ENCODE peak calls at places on chromosomes 2 and 18, in seven cellular contexts. One of them, this sample, is unnamed.

GRCh38 chr2:97678217-97678762 is 8.8 kb downstream of the C2orf92 start:
- DNase-seq in hepatocyte: no peak
- DNase-seq in Peyer's patch: no peak
- DNase-seq in AG04450: no peak
- DNase-seq in ovary: no peak
- DNase-seq in esophagus squamous epithelium: no peak
- DNase-seq in left lung: no peak
- DNase-seq in this sample: no peak

GRCh38 chr2:26299488-26300092 is 46.4 kb upstream of the SELENOI start:
- DNase-seq in Peyer's patch: peak
- DNase-seq in ovary: peak
- DNase-seq in left lung: no peak
- DNase-seq in hepatocyte: peak
- DNase-seq in AG04450: no peak
- DNase-seq in esophagus squamous epithelium: no peak
- DNase-seq in this sample: no peak

GRCh38 chr18:63963610-63964256 is 6.1 kb upstream of the SERPINB8 start:
- DNase-seq in AG04450: peak
- DNase-seq in esophagus squamous epithelium: no peak
- DNase-seq in hepatocyte: peak
- DNase-seq in ovary: peak
- DNase-seq in Peyer's patch: peak
- DNase-seq in left lung: no peak
- DNase-seq in this sample: peak

GRCh38 chr2:193751299-193751698 is 1556.6 kb upstream of the TMEFF2 start:
- DNase-seq in AG04450: no peak
- DNase-seq in Peyer's patch: no peak
- DNase-seq in left lung: no peak
- DNase-seq in hepatocyte: no peak
- DNase-seq in ovary: no peak
- DNase-seq in esophagus squamous epithelium: no peak
- DNase-seq in this sample: no peak

GRCh38 chr18:27713037-27713726 is 463.7 kb downstream of the CDH2 start:
- DNase-seq in left lung: no peak
- DNase-seq in Peyer's patch: no peak
- DNase-seq in hepatocyte: no peak
- DNase-seq in ovary: no peak
- DNase-seq in esophagus squamous epithelium: no peak
- DNase-seq in AG04450: no peak
- DNase-seq in this sample: no peak

GRCh38 chr2:50786345-50786744 is 245.6 kb downstream of the NRXN1 start:
- DNase-seq in hepatocyte: no peak
- DNase-seq in esophagus squamous epithelium: no peak
- DNase-seq in AG04450: no peak
- DNase-seq in ovary: no peak
- DNase-seq in Peyer's patch: no peak
- DNase-seq in left lung: no peak
- DNase-seq in this sample: no peak

GRCh38 chr2:115165529-115166109 is 723.2 kb downstream of the DPP10 start:
- DNase-seq in left lung: no peak
- DNase-seq in Peyer's patch: no peak
- DNase-seq in hepatocyte: peak
- DNase-seq in ovary: no peak
- DNase-seq in esophagus squamous epithelium: no peak
- DNase-seq in AG04450: no peak
- DNase-seq in this sample: peak

GRCh38 chr2:202831241-202831997 is 40.1 kb downstream of the ICA1L start:
- DNase-seq in AG04450: no peak
- DNase-seq in Peyer's patch: no peak
- DNase-seq in esophagus squamous epithelium: no peak
- DNase-seq in left lung: no peak
- DNase-seq in hepatocyte: peak
- DNase-seq in ovary: no peak
- DNase-seq in this sample: no peak

GRCh38 chr2:239304533-239305221 is 96.1 kb downstream of the HDAC4 start:
- DNase-seq in esophagus squamous epithelium: no peak
- DNase-seq in ovary: peak
- DNase-seq in hepatocyte: no peak
- DNase-seq in AG04450: no peak
- DNase-seq in left lung: no peak
- DNase-seq in Peyer's patch: no peak
- DNase-seq in this sample: no peak

GRCh38 chr2:39403311-39403710 is 33.8 kb downstream of the MAP4K3 start:
- DNase-seq in left lung: no peak
- DNase-seq in AG04450: no peak
- DNase-seq in esophagus squamous epithelium: no peak
- DNase-seq in ovary: no peak
- DNase-seq in hepatocyte: no peak
- DNase-seq in Peyer's patch: no peak
- DNase-seq in this sample: no peak

GRCh38 chr2:69163109-69163508 is 150.1 kb downstream of the ANTXR1 start:
- DNase-seq in hepatocyte: peak
- DNase-seq in Peyer's patch: no peak
- DNase-seq in left lung: no peak
- DNase-seq in ovary: no peak
- DNase-seq in esophagus squamous epithelium: no peak
- DNase-seq in AG04450: peak
- DNase-seq in this sample: no peak

GRCh38 chr18:71398530-71398929 is 1109.7 kb downstream of the SOCS6 start:
- DNase-seq in esophagus squamous epithelium: no peak
- DNase-seq in AG04450: no peak
- DNase-seq in Peyer's patch: no peak
- DNase-seq in hepatocyte: peak
- DNase-seq in ovary: no peak
- DNase-seq in left lung: no peak
- DNase-seq in this sample: peak

GRCh38 chr2:175187378-175187777 is 5.9 kb upstream of the ATP5MC3 start:
- DNase-seq in AG04450: no peak
- DNase-seq in hepatocyte: peak
- DNase-seq in left lung: no peak
- DNase-seq in Peyer's patch: no peak
- DNase-seq in ovary: no peak
- DNase-seq in esophagus squamous epithelium: no peak
- DNase-seq in this sample: no peak

GRCh38 chr2:227308784-227309183 is 16.3 kb upstream of the MFF start:
- DNase-seq in esophagus squamous epithelium: no peak
- DNase-seq in ovary: no peak
- DNase-seq in Peyer's patch: no peak
- DNase-seq in AG04450: no peak
- DNase-seq in left lung: no peak
- DNase-seq in hepatocyte: no peak
- DNase-seq in this sample: no peak

GRCh38 chr2:133755515-133756311 is 187.4 kb upstream of the NCKAP5 start:
- DNase-seq in esophagus squamous epithelium: no peak
- DNase-seq in left lung: no peak
- DNase-seq in AG04450: peak
- DNase-seq in hepatocyte: peak
- DNase-seq in ovary: no peak
- DNase-seq in Peyer's patch: no peak
- DNase-seq in this sample: no peak

GRCh38 chr2:241865416-241865956 is 4.0 kb upstream of the RTP5 start:
- DNase-seq in ovary: no peak
- DNase-seq in hepatocyte: no peak
- DNase-seq in esophagus squamous epithelium: no peak
- DNase-seq in Peyer's patch: no peak
- DNase-seq in left lung: no peak
- DNase-seq in AG04450: no peak
- DNase-seq in this sample: no peak

GRCh38 chr2:101474752-101475384 is at the start of gene RFX8:
- DNase-seq in ovary: no peak
- DNase-seq in AG04450: peak
- DNase-seq in esophagus squamous epithelium: no peak
- DNase-seq in Peyer's patch: no peak
- DNase-seq in hepatocyte: peak
- DNase-seq in left lung: peak
- DNase-seq in this sample: no peak

GRCh38 chr2:209181984-209182383 is 241.9 kb upstream of the MAP2 start:
- DNase-seq in esophagus squamous epithelium: no peak
- DNase-seq in AG04450: no peak
- DNase-seq in ovary: no peak
- DNase-seq in hepatocyte: no peak
- DNase-seq in left lung: no peak
- DNase-seq in Peyer's patch: no peak
- DNase-seq in this sample: no peak

GRCh38 chr18:984004-984403 is 79.3 kb downstream of the ADCYAP1 start:
- DNase-seq in hepatocyte: no peak
- DNase-seq in ovary: no peak
- DNase-seq in AG04450: no peak
- DNase-seq in esophagus squamous epithelium: no peak
- DNase-seq in left lung: no peak
- DNase-seq in Peyer's patch: no peak
- DNase-seq in this sample: no peak

GRCh38 chr18:75538727-75539126 is 111.2 kb upstream of the SMIM21 start:
- DNase-seq in Peyer's patch: no peak
- DNase-seq in hepatocyte: no peak
- DNase-seq in AG04450: peak
- DNase-seq in ovary: no peak
- DNase-seq in esophagus squamous epithelium: no peak
- DNase-seq in left lung: no peak
- DNase-seq in this sample: no peak

GRCh38 chr2:25336446-25336845 is 5.3 kb downstream of the DNMT3A start:
- DNase-seq in hepatocyte: no peak
- DNase-seq in Peyer's patch: no peak
- DNase-seq in ovary: no peak
- DNase-seq in left lung: no peak
- DNase-seq in esophagus squamous epithelium: no peak
- DNase-seq in AG04450: no peak
- DNase-seq in this sample: no peak

GRCh38 chr2:140658766-140659165 is 1472.0 kb downstream of the LRP1B start:
- DNase-seq in hepatocyte: no peak
- DNase-seq in AG04450: no peak
- DNase-seq in esophagus squamous epithelium: no peak
- DNase-seq in ovary: no peak
- DNase-seq in Peyer's patch: no peak
- DNase-seq in left lung: no peak
- DNase-seq in this sample: no peak

GRCh38 chr2:26932974-26933373 is 37.5 kb upstream of the MAPRE3 start:
- DNase-seq in AG04450: no peak
- DNase-seq in esophagus squamous epithelium: no peak
- DNase-seq in left lung: no peak
- DNase-seq in hepatocyte: no peak
- DNase-seq in ovary: no peak
- DNase-seq in Peyer's patch: no peak
- DNase-seq in this sample: no peak

GRCh38 chr18:62607302-62607701 is 84.5 kb downstream of the ZCCHC2 start:
- DNase-seq in AG04450: no peak
- DNase-seq in hepatocyte: no peak
- DNase-seq in left lung: no peak
- DNase-seq in Peyer's patch: no peak
- DNase-seq in esophagus squamous epithelium: no peak
- DNase-seq in ovary: no peak
- DNase-seq in this sample: no peak

DNA sequence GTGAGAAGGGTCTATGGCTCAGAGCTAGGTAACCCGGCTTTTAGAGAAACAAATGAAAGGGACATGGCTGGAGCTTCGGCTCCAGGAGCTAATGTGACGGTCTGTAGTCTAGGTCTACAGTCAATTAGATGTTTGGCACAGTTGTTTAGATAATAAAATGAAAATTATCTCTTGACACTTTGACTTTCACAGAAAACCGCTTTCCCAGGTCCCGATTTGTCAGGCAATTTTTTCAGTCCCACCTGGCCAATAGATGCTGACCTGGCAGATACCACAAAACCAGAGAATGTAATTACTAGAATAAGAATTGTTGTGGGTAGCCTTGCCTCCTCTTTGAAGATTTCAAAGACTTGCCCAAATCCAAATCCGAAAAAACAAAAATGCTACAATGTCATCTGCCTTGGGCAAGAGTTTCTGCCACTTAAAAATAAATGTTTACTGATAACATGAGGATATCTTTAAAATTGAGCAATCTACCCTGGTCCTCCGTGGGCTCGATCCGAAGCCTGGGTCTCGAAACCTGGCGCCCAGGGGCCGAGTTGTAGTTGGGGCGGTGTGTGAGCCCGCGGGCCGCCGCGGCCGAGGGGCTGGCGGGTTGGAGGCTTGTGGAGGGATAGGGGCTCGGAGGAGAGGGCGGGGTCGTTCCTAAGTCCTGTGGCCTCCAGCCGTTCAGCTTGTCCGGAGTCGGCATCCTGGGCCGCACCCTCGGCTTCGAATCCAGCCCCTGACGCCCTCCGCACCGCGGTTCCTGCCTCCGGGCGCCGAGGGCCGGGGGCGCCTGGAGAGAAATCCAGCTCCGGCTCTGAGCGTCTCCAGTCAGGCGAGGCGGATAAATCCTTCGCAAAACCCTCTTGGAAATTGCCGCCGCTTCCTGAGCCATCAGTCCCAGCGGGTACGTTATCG is 2.3 kb downstream of the EMX1 start:
- DNase-seq in esophagus squamous epithelium: no peak
- DNase-seq in left lung: no peak
- DNase-seq in hepatocyte: no peak
- DNase-seq in Peyer's patch: no peak
- DNase-seq in ovary: no peak
- DNase-seq in AG04450: no peak
- DNase-seq in this sample: no peak
- H3K4me3 ChIP-seq in esophagus squamous epithelium: peak
- H3K4me3 ChIP-seq in left lung: no peak
- H3K4me3 ChIP-seq in hepatocyte: peak
- H3K4me3 ChIP-seq in Peyer's patch: peak
- H3K4me3 ChIP-seq in ovary: no peak
- H3K4me3 ChIP-seq in AG04450: no peak
- H3K4me3 ChIP-seq in this sample: no peak

GRCh38 chr2:234996467-234997270 is 44.9 kb downstream of the SH3BP4 start:
- DNase-seq in left lung: no peak
- DNase-seq in AG04450: peak
- DNase-seq in ovary: no peak
- DNase-seq in hepatocyte: no peak
- DNase-seq in esophagus squamous epithelium: no peak
- DNase-seq in Peyer's patch: no peak
- DNase-seq in this sample: no peak
- TF ChIP-seq CTCF in left lung: no peak
- TF ChIP-seq CTCF in AG04450: peak
- TF ChIP-seq CTCF in ovary: no peak
- TF ChIP-seq CTCF in hepatocyte: peak
- TF ChIP-seq CTCF in esophagus squamous epithelium: no peak
- TF ChIP-seq CTCF in Peyer's patch: no peak
- TF ChIP-seq CTCF in this sample: no peak

GRCh38 chr2:216110620-216111019 is 1.5 kb downstream of the XRCC5 start:
- DNase-seq in AG04450: no peak
- DNase-seq in left lung: no peak
- DNase-seq in esophagus squamous epithelium: no peak
- DNase-seq in hepatocyte: no peak
- DNase-seq in Peyer's patch: no peak
- DNase-seq in ovary: no peak
- DNase-seq in this sample: no peak
- H3K4me3 ChIP-seq in AG04450: peak
- H3K4me3 ChIP-seq in left lung: no peak
- H3K4me3 ChIP-seq in esophagus squamous epithelium: peak
- H3K4me3 ChIP-seq in hepatocyte: peak
- H3K4me3 ChIP-seq in Peyer's patch: peak
- H3K4me3 ChIP-seq in ovary: no peak
- H3K4me3 ChIP-seq in this sample: peak

DNA sequence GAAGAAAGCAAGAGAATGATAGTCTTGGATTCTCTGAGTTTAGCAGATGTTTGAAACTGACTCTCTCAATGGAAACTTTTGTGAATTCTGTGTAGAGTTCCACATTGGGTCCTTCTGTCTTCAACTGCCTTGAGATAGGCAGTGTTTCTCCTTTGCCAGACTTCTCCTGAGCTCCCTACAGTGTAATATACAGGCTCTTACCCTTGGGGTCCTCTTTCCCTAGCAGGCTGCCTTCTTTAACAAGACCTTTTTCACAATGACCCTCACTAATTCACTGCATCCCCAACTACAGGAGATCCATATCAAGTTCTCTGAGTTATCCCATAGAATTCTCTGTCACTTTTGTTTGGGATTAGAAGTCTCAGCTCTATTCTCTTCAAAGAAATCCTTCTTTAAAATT is 513.0 kb downstream of the XIRP2 start:
- DNase-seq in AG04450: no peak
- DNase-seq in left lung: no peak
- DNase-seq in Peyer's patch: no peak
- DNase-seq in hepatocyte: no peak
- DNase-seq in esophagus squamous epithelium: no peak
- DNase-seq in ovary: no peak
- DNase-seq in this sample: no peak
- TF ChIP-seq CTCF in AG04450: no peak
- TF ChIP-seq CTCF in left lung: no peak
- TF ChIP-seq CTCF in Peyer's patch: no peak
- TF ChIP-seq CTCF in hepatocyte: no peak
- TF ChIP-seq CTCF in esophagus squamous epithelium: no peak
- TF ChIP-seq CTCF in ovary: no peak
- TF ChIP-seq CTCF in this sample: no peak

This sample was measured in LNCaP clone FGC.